ENCODE peak calls at places on chromosomes 16 and 17, in ten cellular contexts. N, P, U, R, Z, E, I, V, D and Q are unnamed samples.

GRCh38 chr16:54722210-54722676 is 208.4 kb upstream of the IRX5 start:
- DNase-seq in P (no peak), V (no peak), I (no peak), E (no peak), D (no peak), N (no peak), Z (no peak), R (no peak), U (no peak), Q (no peak)

GRCh38 chr17:4497101-4497824 is 1.4 kb upstream of the SPNS2 start:
- DNase-seq in R (no peak), N (no peak), D (no peak), P (no peak), E (no peak), V (no peak), U (no peak), I (peak), Z (peak), Q (no peak)

GRCh38 chr17:76145231-76146052 is 4.4 kb upstream of the FOXJ1 start:
- DNase-seq in V (no peak), R (no peak), D (no peak), P (no peak), I (peak), Z (no peak), N (no peak), E (no peak), U (no peak), Q (no peak)

GRCh38 chr16:11163761-11164261 is 92.2 kb downstream of the SOCS1 start:
- DNase-seq in R (no peak), P (no peak), N (no peak), V (no peak), D (no peak), I (no peak), Z (no peak), U (no peak), E (no peak), Q (no peak)

GRCh38 chr17:39923836-39924690 is 3.3 kb downstream of the ORMDL3 start:
- DNase-seq in Z (no peak), D (no peak), V (no peak), R (peak), N (peak), E (no peak), P (no peak), U (no peak), I (no peak), Q (no peak)

GRCh38 chr16:88810166-88810867 is 1.4 kb downstream of the APRT start:
- DNase-seq in Z (no peak), V (no peak), U (no peak), E (no peak), R (no peak), N (no peak), D (no peak), I (no peak), P (no peak), Q (no peak)

GRCh38 chr17:41663451-41664171 is 25.1 kb upstream of the EIF1 start:
- DNase-seq in U (no peak), P (no peak), D (no peak), N (no peak), Z (no peak), I (no peak), E (no peak), V (no peak), R (no peak), Q (no peak)

GRCh38 chr17:45972531-45972930 is 26.5 kb upstream of the STH start:
- DNase-seq in P (no peak), N (no peak), R (no peak), U (no peak), V (no peak), E (no peak), D (no peak), Z (no peak), I (no peak), Q (no peak)

GRCh38 chr17:7383742-7384488 is 3.0 kb downstream of the TNK1 start:
- DNase-seq in P (peak), R (no peak), D (no peak), I (peak), N (peak), Z (peak), V (no peak), E (no peak), U (no peak), Q (no peak)

GRCh38 chr17:9235346-9235745 is 214.0 kb downstream of the NTN1 start:
- DNase-seq in U (no peak), V (no peak), E (no peak), P (no peak), R (no peak), I (no peak), N (no peak), D (no peak), Z (no peak), Q (no peak)

GRCh38 chr17:66331038-66331816 is 28.8 kb downstream of the PRKCA start:
- DNase-seq in Z (no peak), V (no peak), P (no peak), D (no peak), I (no peak), R (no peak), N (no peak), E (no peak), U (no peak), Q (no peak)

GRCh38 chr16:71537643-71538042 is 11.4 kb downstream of the CHST4 start:
- DNase-seq in R (peak), P (peak), U (no peak), Z (peak), E (no peak), I (no peak), V (peak), N (peak), D (peak), Q (peak)

GRCh38 chr17:33050611-33051140 is 59.0 kb downstream of the SPACA3 start:
- DNase-seq in E (no peak), D (no peak), R (no peak), V (no peak), U (no peak), P (no peak), Z (no peak), N (no peak), I (no peak), Q (no peak)

GRCh38 chr17:80261159-80261894 is 675 bp downstream of the RNF213 start:
- DNase-seq in I (no peak), D (no peak), Z (peak), P (peak), E (peak), N (peak), V (peak), R (peak), U (peak), Q (no peak)

GRCh38 chr17:78812849-78813248 is 27.8 kb downstream of the USP36 start:
- DNase-seq in N (no peak), V (no peak), Z (no peak), E (no peak), I (no peak), U (no peak), D (no peak), P (no peak), R (no peak), Q (no peak)

GRCh38 chr17:50330151-50330753 is 15.7 kb upstream of the XYLT2 start:
- DNase-seq in R (no peak), D (no peak), P (no peak), E (no peak), Z (no peak), N (no peak), I (no peak), U (no peak), V (no peak), Q (no peak)

GRCh38 chr17:82795615-82796014 is 43.8 kb downstream of the TBCD start:
- DNase-seq in Z (no peak), V (no peak), I (no peak), U (no peak), D (no peak), P (no peak), E (no peak), N (no peak), R (no peak), Q (no peak)

GRCh38 chr16:50680907-50681885 is at the start of gene SNX20:
- DNase-seq in E (no peak), N (no peak), R (no peak), P (no peak), Z (no peak), V (no peak), U (peak), D (no peak), I (peak), Q (no peak)

GRCh38 chr16:31458073-31458834 is 1.0 kb upstream of the ARMC5 start:
- DNase-seq in E (peak), N (no peak), I (peak), R (peak), U (peak), V (peak), D (no peak), P (no peak), Z (peak), Q (no peak)

GRCh38 chr16:68636064-68636551 is 9.0 kb upstream of the CDH3 start:
- DNase-seq in P (no peak), I (no peak), R (no peak), V (peak), N (no peak), D (no peak), U (no peak), E (no peak), Z (no peak), Q (no peak)

GRCh38 chr17:46802831-46803230 is 15.7 kb downstream of the WNT3 start:
- DNase-seq in U (no peak), I (no peak), V (no peak), P (no peak), Z (no peak), R (no peak), D (no peak), E (no peak), N (no peak), Q (no peak)

GRCh38 chr16:7689234-7689633 is 356.6 kb downstream of the RBFOX1 start:
- DNase-seq in Z (no peak), D (no peak), U (no peak), R (no peak), P (no peak), V (no peak), I (no peak), E (no peak), N (no peak), Q (no peak)

GRCh38 chr16:81938331-81939163 is 72.7 kb downstream of the SDR42E1 start:
- DNase-seq in N (no peak), V (no peak), P (no peak), Z (no peak), U (no peak), I (no peak), D (no peak), E (no peak), R (no peak), Q (no peak)

GRCh38 chr17:34420254-34420766 is 57.3 kb upstream of the CCL1 start:
- DNase-seq in Z (peak), I (peak), V (peak), R (peak), E (peak), U (peak), N (peak), D (peak), P (peak), Q (peak)

GRCh38 chr16:81524382-81524781 is 79.8 kb downstream of the CMIP start:
- DNase-seq in I (no peak), E (no peak), N (no peak), Z (no peak), D (no peak), U (no peak), P (no peak), R (no peak), V (no peak), Q (no peak)

GRCh38 chr17:15463363-15463762 is 4.1 kb downstream of the CDRT4 start:
- DNase-seq in U (no peak), N (no peak), I (no peak), P (no peak), V (peak), D (no peak), Z (peak), E (peak), R (peak), Q (no peak)

GRCh38 chr17:13601776-13602551 is at the start of gene HS3ST3A1:
- DNase-seq in D (no peak), R (peak), N (peak), U (no peak), P (peak), Z (no peak), V (no peak), E (peak), I (no peak), Q (no peak)

GRCh38 chr16:57514891-57515600 is 21.3 kb downstream of the CCDC102A start:
- DNase-seq in Z (no peak), V (no peak), I (no peak), P (no peak), R (no peak), N (no peak), U (no peak), D (no peak), E (no peak), Q (no peak)

GRCh38 chr16:48605518-48606110 is 4.4 kb downstream of the N4BP1 start:
- DNase-seq in N (no peak), R (no peak), I (no peak), V (no peak), P (no peak), U (peak), E (no peak), D (no peak), Z (peak), Q (no peak)

GRCh38 chr16:19860146-19861030 is 24.3 kb downstream of the GPRC5B start:
- DNase-seq in D (no peak), R (peak), V (no peak), P (no peak), Z (peak), I (no peak), N (no peak), U (no peak), E (no peak), Q (no peak)

GRCh38 chr17:10063730-10064221 is 134.6 kb downstream of the GAS7 start:
- DNase-seq in P (no peak), Z (peak), D (no peak), U (peak), V (no peak), E (no peak), I (peak), R (peak), N (no peak), Q (no peak)

GRCh38 chr16:77288222-77288621 is 89.0 kb downstream of the SYCE1L start:
- DNase-seq in U (no peak), E (no peak), R (peak), V (peak), Z (no peak), N (no peak), P (no peak), I (no peak), D (no peak), Q (no peak)

GRCh38 chr17:18250259-18250658 is 8.3 kb downstream of the FLII start:
- DNase-seq in Z (peak), D (no peak), I (no peak), N (no peak), U (no peak), E (no peak), P (no peak), R (no peak), V (no peak), Q (no peak)

DNA sequence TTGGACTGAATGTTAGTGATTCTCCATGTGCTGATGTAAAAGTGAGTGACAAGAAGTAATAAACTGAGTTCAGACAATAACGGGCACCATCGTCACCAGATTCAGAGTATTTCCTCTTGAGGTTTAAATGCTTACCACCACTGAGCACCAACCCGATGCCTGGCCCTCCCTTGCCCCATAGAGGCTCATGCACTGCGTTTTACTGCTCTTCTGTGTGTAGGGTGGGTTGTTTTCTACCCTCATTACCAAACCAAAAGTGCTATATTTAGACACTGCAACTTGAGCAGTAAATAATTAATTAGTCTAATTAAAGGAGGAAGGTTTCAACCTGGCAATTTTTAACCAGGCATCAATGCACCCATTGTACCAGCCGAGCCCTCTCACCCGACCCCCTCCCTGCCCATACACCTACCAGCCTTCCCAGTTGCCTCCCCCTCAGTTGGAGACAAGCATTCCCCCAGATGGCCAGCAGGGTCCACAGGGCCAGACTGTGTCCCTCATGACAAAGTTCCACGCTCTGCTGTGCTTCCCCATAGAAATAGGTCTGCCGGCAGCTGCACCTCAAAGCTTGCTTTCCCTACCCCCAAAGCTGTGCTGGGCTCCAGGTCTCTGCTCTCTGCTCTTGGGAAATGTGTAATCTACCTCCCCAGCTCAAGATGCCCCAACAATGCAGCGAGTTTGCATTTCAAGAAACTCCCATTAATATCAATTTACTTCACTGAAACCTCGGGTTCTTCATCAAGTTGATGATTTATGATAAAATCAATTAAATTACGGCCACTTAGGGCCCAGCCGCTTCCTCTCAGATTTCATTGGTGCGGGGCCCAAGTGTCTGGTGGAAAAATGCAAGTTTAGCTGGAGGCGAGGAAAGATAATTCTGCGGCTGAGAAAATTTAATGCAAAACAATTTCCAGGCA is 16.0 kb downstream of the HOXB4 start:
- DNase-seq in R (no peak), U (no peak), E (no peak), V (no peak), P (no peak), N (no peak), D (no peak), Z (no peak), I (no peak), Q (no peak)
- TF ChIP-seq CTCF in R (no peak), U (no peak), E (peak), V (no peak), P (peak), N (peak), D (peak), Z (no peak), I (no peak), Q (no peak)

GRCh38 chr16:73747328-73747727 is 549.3 kb upstream of the PSMD7 start:
- DNase-seq in E (no peak), P (no peak), R (no peak), D (no peak), Z (no peak), U (no peak), V (no peak), I (no peak), N (no peak), Q (no peak)

GRCh38 chr16:73746554-73746953 is 550.1 kb upstream of the PSMD7 start:
- DNase-seq in E (no peak), R (no peak), V (no peak), Z (no peak), P (no peak), N (no peak), I (no peak), U (no peak), D (no peak), Q (no peak)

GRCh38 chr16:73739049-73739769 is 557.4 kb upstream of the PSMD7 start:
- DNase-seq in E (no peak), U (no peak), D (no peak), Z (no peak), R (no peak), P (no peak), I (no peak), V (no peak), N (no peak), Q (no peak)

DNA sequence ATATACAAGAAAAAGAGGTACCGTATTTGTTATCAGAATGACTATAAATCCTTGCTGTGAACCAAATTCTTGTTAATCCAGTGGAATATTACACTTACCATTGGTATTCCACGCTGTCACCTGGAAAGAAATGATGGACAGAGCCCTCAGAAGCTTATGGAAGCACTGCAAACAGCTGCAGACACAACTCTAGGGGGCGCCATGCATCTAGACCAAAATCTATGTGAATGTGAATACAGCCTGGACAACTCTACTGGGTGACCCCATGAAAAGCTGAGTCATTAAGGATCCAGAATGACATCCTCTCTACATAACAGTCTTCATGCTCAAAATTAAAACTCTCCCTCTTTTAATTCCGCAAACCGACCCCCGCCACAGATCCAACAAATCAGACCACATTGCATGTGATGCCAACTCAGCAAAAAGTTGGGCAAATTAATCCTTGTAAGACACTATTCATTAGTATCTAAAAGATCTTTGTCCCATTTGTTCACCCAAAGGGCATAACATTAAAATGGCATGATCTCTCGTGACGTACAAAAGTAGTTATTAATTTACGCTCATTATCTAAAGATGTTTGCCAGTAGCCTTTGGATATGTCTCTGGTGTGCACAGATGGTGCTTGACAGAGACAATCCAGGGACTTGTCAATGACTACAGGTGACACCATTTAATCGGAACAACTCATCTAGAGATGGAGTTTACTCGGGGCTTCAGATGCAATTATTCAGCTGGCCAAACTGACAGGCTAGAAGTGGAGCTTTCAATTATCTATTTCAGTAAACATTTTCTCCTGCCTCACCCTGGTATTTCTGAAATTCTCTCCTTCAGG is 552.7 kb upstream of the PSMD7 start:
- DNase-seq in I (no peak), N (no peak), E (no peak), P (no peak), R (no peak), Z (no peak), D (no peak), U (no peak), V (peak), Q (no peak)
- TF ChIP-seq CTCF in I (no peak), N (peak), E (peak), P (peak), R (no peak), Z (no peak), D (peak), U (no peak), V (no peak), Q (peak)

DNA sequence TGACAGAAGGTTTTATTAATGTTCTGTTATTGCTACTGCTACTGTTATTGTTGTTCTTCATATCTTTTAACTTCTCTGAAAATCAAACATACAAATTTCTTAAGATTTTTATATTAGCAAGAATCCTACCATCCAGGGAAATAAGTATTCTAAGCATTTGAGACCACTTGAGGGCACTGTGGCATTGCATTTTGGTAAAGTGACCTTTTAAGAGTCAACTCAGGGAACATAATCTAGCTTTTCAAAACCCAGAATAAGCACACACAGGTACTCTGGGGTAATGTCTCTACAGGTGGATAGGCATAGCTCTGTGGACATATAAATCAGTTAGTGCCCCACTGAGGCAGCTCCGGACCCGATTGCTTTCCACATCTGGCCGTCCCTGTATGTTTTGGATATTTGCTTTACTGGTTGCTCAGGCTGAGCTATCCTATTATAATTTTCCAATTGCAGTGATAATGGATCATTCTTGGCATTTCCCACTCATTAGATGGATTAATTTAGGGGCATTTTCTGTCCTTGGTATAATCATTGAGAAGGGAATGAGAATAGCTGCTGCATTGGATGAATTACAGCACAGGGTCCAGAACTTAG is 1425.1 kb upstream of the CDH8 start:
- DNase-seq in E (peak), V (peak), P (peak), U (no peak), R (peak), N (peak), Z (peak), I (no peak), D (no peak), Q (no peak)
- TF ChIP-seq CTCF in E (peak), V (peak), P (peak), U (no peak), R (peak), N (peak), Z (no peak), I (no peak), D (no peak), Q (peak)

GRCh38 chr17:29111816-29112499 is 68.2 kb downstream of the MYO18A start:
- DNase-seq in N (peak), R (peak), Z (peak), V (peak), I (peak), P (peak), U (peak), E (peak), D (no peak), Q (peak)

GRCh38 chr17:29112780-29113295 is 67.4 kb downstream of the MYO18A start:
- DNase-seq in V (no peak), I (no peak), N (no peak), R (no peak), P (no peak), U (no peak), D (no peak), E (no peak), Z (peak), Q (no peak)

GRCh38 chr17:29114141-29114540 is 66.1 kb downstream of the MYO18A start:
- DNase-seq in Z (no peak), I (no peak), P (no peak), D (no peak), U (no peak), V (no peak), R (no peak), N (no peak), E (no peak), Q (no peak)

GRCh38 chr17:29115435-29115834 is 64.8 kb downstream of the MYO18A start:
- DNase-seq in Z (no peak), N (no peak), I (no peak), P (no peak), D (no peak), E (no peak), U (no peak), R (no peak), V (no peak), Q (no peak)

GRCh38 chr17:29113334-29113733 is 66.9 kb downstream of the MYO18A start:
- DNase-seq in V (no peak), Z (no peak), D (no peak), U (no peak), I (no peak), N (no peak), R (no peak), P (no peak), E (no peak), Q (no peak)
- TF ChIP-seq CTCF in V (no peak), Z (no peak), D (peak), U (no peak), I (no peak), N (no peak), R (no peak), P (no peak), E (no peak), Q (peak)